ENCODE peak calls at places on chromosome 21, in five cellular contexts. K is GM23248, M is endothelial cell of umbilical vein, W is left ventricle myocardium inferior, A is astrocyte. U is an unnamed sample. For H3K27me3, the result is how much of the 10 kb centered on the place peaks cover.

GRCh38 chr21:31305888-31306287 is 38.2 kb downstream of the TIAM1 start:
- DNase-seq in W (no peak), A (no peak), M (no peak), K (no peak), U (no peak)

GRCh38 chr21:30194701-30195299 is 21.1 kb downstream of the CLDN8 start:
- DNase-seq in W (no peak), M (no peak), A (no peak), K (peak), U (no peak)

GRCh38 chr21:16211339-16212303 is 481.8 kb downstream of the USP25 start:
- DNase-seq in W (no peak), K (peak), M (peak), A (peak), U (no peak)

GRCh38 chr21:24852610-24853195 is 754.6 kb downstream of the MRPL39 start:
- DNase-seq in K (no peak), M (no peak), W (no peak), A (no peak), U (no peak)

GRCh38 chr21:26743524-26743923 is 101.7 kb downstream of the ADAMTS1 start:
- DNase-seq in A (no peak), K (no peak), W (no peak), M (no peak), U (no peak)

GRCh38 chr21:40186036-40186435 is 318.8 kb downstream of the PCP4 start:
- DNase-seq in W (no peak), M (peak), K (no peak), A (peak), U (no peak)

GRCh38 chr21:40386301-40386911 is 460.6 kb downstream of the DSCAM start:
- DNase-seq in W (peak), K (peak), A (peak), M (no peak), U (peak)

GRCh38 chr21:32283001-32283400 is 4.2 kb upstream of the MIS18A start:
- DNase-seq in A (no peak), W (no peak), M (no peak), K (no peak), U (no peak)

GRCh38 chr21:28944296-28944695 is 48.4 kb downstream of the LTN1 start:
- DNase-seq in W (no peak), M (peak), K (peak), A (peak), U (no peak)

GRCh38 chr21:34707876-34708325 is 39.1 kb downstream of the CLIC6 start:
- DNase-seq in K (no peak), A (no peak), W (no peak), M (no peak), U (no peak)

GRCh38 chr21:22889445-22889844 is 1891.2 kb downstream of the NCAM2 start:
- DNase-seq in M (no peak), W (no peak), K (no peak), A (no peak), U (no peak)

GRCh38 chr21:26388731-26389231 is 184.3 kb downstream of the CYYR1 start:
- DNase-seq in K (peak), A (peak), W (no peak), M (peak), U (no peak)

GRCh38 chr21:42580076-42580792 is 66.6 kb downstream of the SLC37A1 start:
- DNase-seq in M (no peak), A (no peak), K (no peak), W (no peak), U (no peak)

GRCh38 chr21:15993951-15994350 is 264.2 kb downstream of the USP25 start:
- DNase-seq in A (no peak), W (no peak), K (no peak), M (no peak), U (no peak)

GRCh38 chr21:31041295-31042079 is 3.2 kb upstream of the KRTAP19-8 start:
- DNase-seq in M (no peak), A (no peak), K (no peak), W (no peak), U (no peak)

GRCh38 chr21:34792504-34793089 is 123.8 kb downstream of the CLIC6 start:
- DNase-seq in M (no peak), K (no peak), W (no peak), A (no peak), U (no peak)

GRCh38 chr21:35818597-35818996 is 241.7 kb downstream of the SETD4 start:
- DNase-seq in K (no peak), M (no peak), A (no peak), W (no peak), U (no peak)

GRCh38 chr21:35325953-35326352 is 276.9 kb upstream of the RUNX1 start:
- DNase-seq in W (no peak), K (no peak), A (no peak), M (no peak), U (no peak)

GRCh38 chr21:21232320-21232719 is 234.1 kb downstream of the NCAM2 start:
- DNase-seq in K (peak), W (no peak), A (no peak), M (peak), U (no peak)

GRCh38 chr21:41957991-41958766 is 4.4 kb upstream of the C2CD2 start:
- DNase-seq in A (peak), W (peak), K (peak), M (peak), U (no peak)

GRCh38 chr21:29298348-29299045 is at the start of gene BACH1:
- DNase-seq in A (peak), K (peak), M (peak), W (peak), U (peak)

GRCh38 chr21:31176080-31176551 is 137.8 kb upstream of the KRTAP19-8 start:
- DNase-seq in A (no peak), M (peak), W (no peak), K (no peak), U (no peak)

GRCh38 chr21:20572582-20572981 is 425.6 kb upstream of the NCAM2 start:
- DNase-seq in M (no peak), A (no peak), K (no peak), W (no peak), U (no peak)

GRCh38 chr21:34801519-34802132 is 132.8 kb downstream of the CLIC6 start:
- DNase-seq in W (no peak), M (peak), A (no peak), K (no peak), U (no peak)

GRCh38 chr21:29293495-29293894 is 5.2 kb upstream of the BACH1 start:
- DNase-seq in W (no peak), K (no peak), M (no peak), A (no peak), U (no peak)

GRCh38 chr21:41346758-41347157 is 15.1 kb upstream of the MX2 start:
- DNase-seq in W (no peak), K (no peak), A (no peak), M (no peak), U (no peak)

GRCh38 chr21:31203371-31204054 is 140.5 kb downstream of the TIAM1 start:
- DNase-seq in A (peak), K (peak), W (no peak), M (no peak), U (no peak)

GRCh38 chr21:30256100-30256499 is 26.6 kb downstream of the KRTAP24-1 start:
- DNase-seq in K (no peak), M (no peak), W (no peak), A (no peak), U (no peak)

GRCh38 chr21:31201548-31201947 is 142.5 kb downstream of the TIAM1 start:
- DNase-seq in W (no peak), A (peak), K (peak), M (no peak), U (no peak)

GRCh38 chr21:45318556-45319341 is 31.1 kb upstream of the POFUT2 start:
- DNase-seq in A (no peak), W (peak), M (peak), K (no peak), U (peak)
- H3K27me3 ChIP-seq in A (under half), W (under half), M (under half), K (under half), U (under half)

DNA sequence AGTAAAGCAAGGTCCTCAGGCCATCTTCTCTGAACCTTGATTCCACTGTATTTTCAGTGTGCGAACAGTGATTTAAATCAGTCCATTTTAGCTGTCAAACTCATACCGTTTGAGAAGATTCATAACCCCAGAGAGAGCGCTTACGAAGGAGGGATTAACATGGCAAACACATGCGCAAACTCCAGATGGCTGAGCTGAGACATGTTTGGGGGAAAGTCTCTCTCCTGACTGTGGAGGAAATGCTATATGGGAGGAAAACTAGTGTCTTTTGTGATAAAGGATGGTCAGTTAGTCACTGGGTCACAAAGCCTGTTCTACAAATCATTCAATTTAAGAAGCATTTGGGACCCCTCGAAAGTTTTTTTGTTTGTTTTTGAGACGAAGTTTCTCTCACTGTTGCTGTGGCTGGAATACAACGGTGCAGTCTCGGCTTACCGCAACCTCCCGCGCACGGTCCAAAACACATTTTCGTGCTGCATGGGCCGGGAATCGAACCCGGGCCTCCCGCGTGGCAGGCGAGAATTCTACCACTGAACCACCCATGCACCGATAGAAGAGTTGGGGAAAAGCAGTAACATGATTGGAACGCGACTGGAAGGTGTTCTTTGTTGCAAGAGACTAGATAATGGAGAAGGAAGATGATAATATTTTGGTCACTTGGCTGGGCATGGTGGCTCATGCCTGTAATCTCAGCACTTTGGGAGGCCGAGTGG is 58.4 kb upstream of the CXADR start:
- DNase-seq in M (peak), K (peak), A (peak), W (peak), U (no peak)
- H3K4me3 ChIP-seq in M (no peak), K (no peak), A (no peak), W (no peak), U (no peak)

GRCh38 chr21:27804515-27804914 is 837.6 kb upstream of the ADAMTS5 start:
- DNase-seq in W (peak), M (no peak), K (peak), A (peak), U (no peak)
- H3K27me3 ChIP-seq in W (under half), M (under half), K (under half), A (under half), U (under half)

GRCh38 chr21:37368536-37369279 is 2.1 kb downstream of the DYRK1A start:
- DNase-seq in M (peak), A (peak), W (no peak), K (peak), U (no peak)
- H3K4me3 ChIP-seq in M (peak), A (peak), W (peak), K (peak), U (peak)

GRCh38 chr21:33296156-33296555 is 28.6 kb upstream of the IFNAR1 start:
- DNase-seq in W (no peak), M (no peak), K (no peak), A (no peak), U (no peak)
- H3K27me3 ChIP-seq in W (under half), M (under half), K (under half), A (under half), U (under half)

DNA sequence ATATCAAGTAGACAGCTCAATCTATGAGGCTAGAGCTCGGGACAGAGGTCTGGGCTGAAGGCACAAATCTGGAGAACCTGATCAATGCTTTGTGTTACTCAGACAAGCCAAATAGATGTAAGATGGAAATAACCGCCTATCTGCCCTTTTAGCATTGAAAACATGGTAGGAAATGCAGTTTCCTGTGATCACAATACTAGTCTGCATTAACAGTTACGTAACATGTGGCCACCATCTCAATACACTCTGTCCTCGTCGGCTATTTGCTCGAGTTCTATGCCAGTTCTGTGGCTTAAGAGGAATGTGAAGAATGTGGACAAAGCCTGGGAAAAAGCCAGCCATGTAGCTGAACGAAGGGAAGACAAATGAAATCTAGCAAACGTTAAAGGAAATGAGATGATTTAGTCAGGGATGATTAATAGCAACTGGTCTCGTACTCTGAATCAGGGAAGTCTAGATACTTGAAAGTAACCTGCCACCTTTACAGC is 73.3 kb downstream of the HSF2BP start:
- DNase-seq in K (peak), W (no peak), M (peak), A (peak), U (no peak)
- H3K4me3 ChIP-seq in K (peak), W (no peak), M (no peak), A (no peak), U (no peak)

DNA sequence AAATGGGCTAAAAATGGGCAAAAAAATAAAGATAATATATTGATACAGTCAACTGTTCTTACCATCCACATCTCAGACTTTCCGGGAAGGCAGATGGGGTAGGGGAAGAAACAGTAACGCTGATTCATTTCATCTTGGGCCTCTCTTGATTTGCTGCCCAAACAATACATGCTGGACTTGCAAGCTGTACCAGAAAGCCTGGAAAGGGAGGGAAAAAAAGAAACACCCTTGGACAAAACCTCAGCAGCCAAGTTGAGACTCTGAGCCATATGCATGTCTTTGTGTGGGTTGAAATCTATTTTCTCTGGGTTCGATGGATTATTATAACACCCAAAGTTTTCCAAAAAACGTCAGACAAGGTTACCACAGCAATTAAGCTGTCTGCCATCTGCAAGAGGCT is 71.3 kb downstream of the PSMG1 start:
- DNase-seq in A (peak), M (no peak), K (peak), W (no peak), U (no peak)
- H3K27me3 ChIP-seq in A (under half), M (under half), K (under half), W (under half), U (under half)

U was measured in upper lobe of right lung.